ENCODE peak calls at places on chromosomes 13 and 19, in six cellular contexts. One of them, this sample, is unnamed.

GRCh38 chr13:113806526-113806925 is 47.5 kb downstream of the TMEM255B start:
- DNase-seq in neural crest cell: no peak
- DNase-seq in foreskin keratinocyte: no peak
- DNase-seq in AG04450: no peak
- DNase-seq in DMS153: no peak
- DNase-seq in head of caudate nucleus: no peak
- DNase-seq in this sample: no peak

GRCh38 chr19:6030214-6030507 is 52.2 kb upstream of the RANBP3 start:
- DNase-seq in neural crest cell: no peak
- DNase-seq in foreskin keratinocyte: peak
- DNase-seq in AG04450: peak
- DNase-seq in DMS153: no peak
- DNase-seq in head of caudate nucleus: no peak
- DNase-seq in this sample: no peak

GRCh38 chr19:55486971-55487883 is 1.0 kb upstream of the SSC5D start:
- DNase-seq in neural crest cell: peak
- DNase-seq in foreskin keratinocyte: peak
- DNase-seq in AG04450: peak
- DNase-seq in DMS153: no peak
- DNase-seq in head of caudate nucleus: no peak
- DNase-seq in this sample: peak

GRCh38 chr19:33221641-33222040 is 4.0 kb downstream of the SLC7A10 start:
- DNase-seq in neural crest cell: no peak
- DNase-seq in foreskin keratinocyte: no peak
- DNase-seq in AG04450: no peak
- DNase-seq in DMS153: no peak
- DNase-seq in head of caudate nucleus: no peak
- DNase-seq in this sample: no peak

GRCh38 chr19:48633148-48634035 is 3.8 kb downstream of the DBP start:
- DNase-seq in neural crest cell: no peak
- DNase-seq in foreskin keratinocyte: peak
- DNase-seq in AG04450: no peak
- DNase-seq in DMS153: no peak
- DNase-seq in head of caudate nucleus: no peak
- DNase-seq in this sample: no peak

GRCh38 chr19:24166055-24166454 is 79.1 kb downstream of the ZNF254 start:
- DNase-seq in neural crest cell: no peak
- DNase-seq in foreskin keratinocyte: peak
- DNase-seq in AG04450: no peak
- DNase-seq in DMS153: no peak
- DNase-seq in head of caudate nucleus: no peak
- DNase-seq in this sample: no peak

GRCh38 chr19:13091400-13092161 is 11.1 kb downstream of the LYL1 start:
- DNase-seq in neural crest cell: no peak
- DNase-seq in foreskin keratinocyte: no peak
- DNase-seq in AG04450: no peak
- DNase-seq in DMS153: no peak
- DNase-seq in head of caudate nucleus: peak
- DNase-seq in this sample: no peak

GRCh38 chr19:58196911-58197616 is 14.2 kb downstream of the ZNF274 start:
- DNase-seq in neural crest cell: no peak
- DNase-seq in foreskin keratinocyte: peak
- DNase-seq in AG04450: no peak
- DNase-seq in DMS153: peak
- DNase-seq in head of caudate nucleus: no peak
- DNase-seq in this sample: no peak

GRCh38 chr19:28426902-28427232 is 786.1 kb downstream of the UQCRFS1 start:
- DNase-seq in neural crest cell: no peak
- DNase-seq in foreskin keratinocyte: peak
- DNase-seq in AG04450: no peak
- DNase-seq in DMS153: no peak
- DNase-seq in head of caudate nucleus: no peak
- DNase-seq in this sample: no peak

GRCh38 chr19:35295792-35296462 is 4.0 kb downstream of the MAG start:
- DNase-seq in neural crest cell: no peak
- DNase-seq in foreskin keratinocyte: no peak
- DNase-seq in AG04450: no peak
- DNase-seq in DMS153: no peak
- DNase-seq in head of caudate nucleus: no peak
- DNase-seq in this sample: no peak

GRCh38 chr13:92461831-92462230 is 764.8 kb upstream of the GPC6 start:
- DNase-seq in neural crest cell: no peak
- DNase-seq in foreskin keratinocyte: no peak
- DNase-seq in AG04450: no peak
- DNase-seq in DMS153: no peak
- DNase-seq in head of caudate nucleus: no peak
- DNase-seq in this sample: no peak

GRCh38 chr13:31090921-31091624 is 70.6 kb downstream of the HSPH1 start:
- DNase-seq in neural crest cell: no peak
- DNase-seq in foreskin keratinocyte: peak
- DNase-seq in AG04450: no peak
- DNase-seq in DMS153: no peak
- DNase-seq in head of caudate nucleus: peak
- DNase-seq in this sample: no peak

GRCh38 chr13:41494202-41494601 is 36.9 kb downstream of the RGCC start:
- DNase-seq in neural crest cell: no peak
- DNase-seq in foreskin keratinocyte: peak
- DNase-seq in AG04450: no peak
- DNase-seq in DMS153: no peak
- DNase-seq in head of caudate nucleus: no peak
- DNase-seq in this sample: no peak

GRCh38 chr13:114004416-114005205 is 30.7 kb upstream of the C13orf46 start:
- DNase-seq in neural crest cell: no peak
- DNase-seq in foreskin keratinocyte: no peak
- DNase-seq in AG04450: no peak
- DNase-seq in DMS153: no peak
- DNase-seq in head of caudate nucleus: no peak
- DNase-seq in this sample: no peak

GRCh38 chr13:87234981-87235380 is 436.2 kb upstream of the SLITRK5 start:
- DNase-seq in neural crest cell: no peak
- DNase-seq in foreskin keratinocyte: no peak
- DNase-seq in AG04450: no peak
- DNase-seq in DMS153: no peak
- DNase-seq in head of caudate nucleus: no peak
- DNase-seq in this sample: no peak

GRCh38 chr19:13892885-13893284 is 13.0 kb downstream of the BRME1 start:
- DNase-seq in neural crest cell: no peak
- DNase-seq in foreskin keratinocyte: no peak
- DNase-seq in AG04450: no peak
- DNase-seq in DMS153: no peak
- DNase-seq in head of caudate nucleus: no peak
- DNase-seq in this sample: no peak

GRCh38 chr13:45105895-45106294 is 14.4 kb upstream of the GTF2F2 start:
- DNase-seq in neural crest cell: no peak
- DNase-seq in foreskin keratinocyte: no peak
- DNase-seq in AG04450: peak
- DNase-seq in DMS153: no peak
- DNase-seq in head of caudate nucleus: no peak
- DNase-seq in this sample: no peak

GRCh38 chr19:10417598-10418280 is 2.6 kb upstream of the PDE4A start:
- DNase-seq in neural crest cell: no peak
- DNase-seq in foreskin keratinocyte: peak
- DNase-seq in AG04450: no peak
- DNase-seq in DMS153: no peak
- DNase-seq in head of caudate nucleus: no peak
- DNase-seq in this sample: no peak

GRCh38 chr19:30281903-30282302 is 90.3 kb upstream of the ZNF536 start:
- DNase-seq in neural crest cell: no peak
- DNase-seq in foreskin keratinocyte: no peak
- DNase-seq in AG04450: no peak
- DNase-seq in DMS153: no peak
- DNase-seq in head of caudate nucleus: no peak
- DNase-seq in this sample: no peak

GRCh38 chr13:87676254-87677042 is 5.3 kb downstream of the SLITRK5 start:
- DNase-seq in neural crest cell: no peak
- DNase-seq in foreskin keratinocyte: no peak
- DNase-seq in AG04450: no peak
- DNase-seq in DMS153: no peak
- DNase-seq in head of caudate nucleus: no peak
- DNase-seq in this sample: no peak

GRCh38 chr19:49335071-49335783 is at the start of gene CD37:
- DNase-seq in neural crest cell: no peak
- DNase-seq in foreskin keratinocyte: no peak
- DNase-seq in AG04450: no peak
- DNase-seq in DMS153: no peak
- DNase-seq in head of caudate nucleus: no peak
- DNase-seq in this sample: no peak

GRCh38 chr19:40691421-40692211 is 1.2 kb upstream of the NUMBL start:
- DNase-seq in neural crest cell: no peak
- DNase-seq in foreskin keratinocyte: no peak
- DNase-seq in AG04450: no peak
- DNase-seq in DMS153: no peak
- DNase-seq in head of caudate nucleus: no peak
- DNase-seq in this sample: no peak

GRCh38 chr13:99496322-99497142 is 4.7 kb upstream of the TM9SF2 start:
- DNase-seq in neural crest cell: no peak
- DNase-seq in foreskin keratinocyte: no peak
- DNase-seq in AG04450: no peak
- DNase-seq in DMS153: no peak
- DNase-seq in head of caudate nucleus: peak
- DNase-seq in this sample: no peak

GRCh38 chr19:3132971-3133792 is 2.7 kb upstream of the GNA15 start:
- DNase-seq in neural crest cell: no peak
- DNase-seq in foreskin keratinocyte: no peak
- DNase-seq in AG04450: no peak
- DNase-seq in DMS153: peak
- DNase-seq in head of caudate nucleus: peak
- DNase-seq in this sample: no peak

GRCh38 chr13:42354246-42355117 is 82.5 kb downstream of the AKAP11 start:
- DNase-seq in neural crest cell: no peak
- DNase-seq in foreskin keratinocyte: peak
- DNase-seq in AG04450: peak
- DNase-seq in DMS153: no peak
- DNase-seq in head of caudate nucleus: no peak
- DNase-seq in this sample: no peak

GRCh38 chr13:100363351-100363750 is 225.2 kb downstream of the GGACT start:
- DNase-seq in neural crest cell: no peak
- DNase-seq in foreskin keratinocyte: no peak
- DNase-seq in AG04450: peak
- DNase-seq in DMS153: no peak
- DNase-seq in head of caudate nucleus: no peak
- DNase-seq in this sample: no peak

GRCh38 chr13:71799320-71799719 is 67.7 kb downstream of the DACH1 start:
- DNase-seq in neural crest cell: no peak
- DNase-seq in foreskin keratinocyte: no peak
- DNase-seq in AG04450: no peak
- DNase-seq in DMS153: no peak
- DNase-seq in head of caudate nucleus: no peak
- DNase-seq in this sample: no peak

GRCh38 chr19:28290963-28291657 is 921.8 kb downstream of the UQCRFS1 start:
- DNase-seq in neural crest cell: no peak
- DNase-seq in foreskin keratinocyte: no peak
- DNase-seq in AG04450: no peak
- DNase-seq in DMS153: peak
- DNase-seq in head of caudate nucleus: no peak
- DNase-seq in this sample: no peak

GRCh38 chr19:15123031-15123890 is 16.1 kb downstream of the SYDE1 start:
- DNase-seq in neural crest cell: no peak
- DNase-seq in foreskin keratinocyte: no peak
- DNase-seq in AG04450: no peak
- DNase-seq in DMS153: no peak
- DNase-seq in head of caudate nucleus: no peak
- DNase-seq in this sample: no peak

This sample was measured in amniotic stem cell.